ENCODE peak calls at places on chromosomes 4 and X, in six cellular contexts. One of them, this sample, is unnamed.

GRCh38 chr4:105461221-105462041 is 12.4 kb downstream of the PPA2 start:
- DNase-seq in A549: no peak
- DNase-seq in right lobe of liver: no peak
- DNase-seq in testis: no peak
- DNase-seq in endothelial cell of umbilical vein: no peak
- DNase-seq in thyroid gland: no peak
- DNase-seq in this sample: no peak

GRCh38 chrX:106802063-106802387 is 448 bp upstream of the TBC1D8B start:
- DNase-seq in thyroid gland: no peak
- DNase-seq in testis: no peak
- DNase-seq in A549: no peak
- DNase-seq in endothelial cell of umbilical vein: no peak
- DNase-seq in right lobe of liver: no peak
- DNase-seq in this sample: no peak

GRCh38 chr4:94665500-94666398 is 92.0 kb upstream of the BMPR1B start:
- DNase-seq in right lobe of liver: no peak
- DNase-seq in thyroid gland: no peak
- DNase-seq in endothelial cell of umbilical vein: no peak
- DNase-seq in testis: no peak
- DNase-seq in A549: peak; percentile 97
- DNase-seq in this sample: no peak

GRCh38 chrX:69152398-69152797 is 12.9 kb downstream of the PJA1 start:
- DNase-seq in endothelial cell of umbilical vein: no peak
- DNase-seq in thyroid gland: peak; percentile 67
- DNase-seq in right lobe of liver: peak; percentile 65
- DNase-seq in testis: peak; percentile 68
- DNase-seq in A549: peak; percentile 33
- DNase-seq in this sample: no peak

GRCh38 chr4:37717575-37717974 is 31.4 kb upstream of the RELL1 start:
- DNase-seq in testis: no peak
- DNase-seq in right lobe of liver: no peak
- DNase-seq in endothelial cell of umbilical vein: no peak
- DNase-seq in A549: peak; percentile 4
- DNase-seq in thyroid gland: no peak
- DNase-seq in this sample: no peak

GRCh38 chrX:19906293-19906692 is 18.9 kb upstream of the SH3KBP1 start:
- DNase-seq in thyroid gland: no peak
- DNase-seq in testis: no peak
- DNase-seq in right lobe of liver: no peak
- DNase-seq in endothelial cell of umbilical vein: no peak
- DNase-seq in A549: peak; percentile 25
- DNase-seq in this sample: no peak

GRCh38 chr4:38663021-38663800 is 788 bp upstream of the KLF3 start:
- DNase-seq in endothelial cell of umbilical vein: peak; percentile 75
- DNase-seq in right lobe of liver: no peak
- DNase-seq in thyroid gland: peak; percentile 36
- DNase-seq in A549: peak; percentile 38
- DNase-seq in testis: peak; percentile 37
- DNase-seq in this sample: no peak

GRCh38 chrX:12308420-12308819 is 170.1 kb downstream of the FRMPD4 start:
- DNase-seq in thyroid gland: no peak
- DNase-seq in right lobe of liver: no peak
- DNase-seq in A549: peak; percentile 47
- DNase-seq in testis: no peak
- DNase-seq in endothelial cell of umbilical vein: no peak
- DNase-seq in this sample: no peak

GRCh38 chr4:10108818-10109783 is 7.5 kb downstream of the WDR1 start:
- DNase-seq in testis: no peak
- DNase-seq in thyroid gland: peak; percentile 62
- DNase-seq in A549: no peak
- DNase-seq in endothelial cell of umbilical vein: no peak
- DNase-seq in right lobe of liver: no peak
- DNase-seq in this sample: no peak

GRCh38 chr4:53914313-53915016 is 149.9 kb downstream of the CHIC2 start:
- DNase-seq in endothelial cell of umbilical vein: peak; percentile 61
- DNase-seq in right lobe of liver: no peak
- DNase-seq in testis: no peak
- DNase-seq in thyroid gland: no peak
- DNase-seq in A549: peak; percentile 73
- DNase-seq in this sample: no peak

GRCh38 chr4:113951263-113951662 is 28.2 kb downstream of the ARSJ start:
- DNase-seq in endothelial cell of umbilical vein: no peak
- DNase-seq in A549: no peak
- DNase-seq in testis: peak; percentile 23
- DNase-seq in right lobe of liver: no peak
- DNase-seq in thyroid gland: no peak
- DNase-seq in this sample: no peak

GRCh38 chr4:128782875-128783614 is 26.5 kb upstream of the JADE1 start:
- DNase-seq in endothelial cell of umbilical vein: no peak
- DNase-seq in thyroid gland: peak; percentile 75
- DNase-seq in testis: no peak
- DNase-seq in right lobe of liver: no peak
- DNase-seq in A549: peak; percentile 6
- DNase-seq in this sample: no peak

GRCh38 chrX:46920235-46920634 is 8.0 kb downstream of the JADE3 start:
- DNase-seq in testis: no peak
- DNase-seq in right lobe of liver: no peak
- DNase-seq in A549: no peak
- DNase-seq in thyroid gland: no peak
- DNase-seq in endothelial cell of umbilical vein: no peak
- DNase-seq in this sample: no peak

GRCh38 chr4:101200561-101200960 is 146.8 kb downstream of the PPP3CA start:
- DNase-seq in thyroid gland: no peak
- DNase-seq in right lobe of liver: no peak
- DNase-seq in A549: peak; percentile 89
- DNase-seq in testis: no peak
- DNase-seq in endothelial cell of umbilical vein: peak; percentile 94
- DNase-seq in this sample: no peak

DNA sequence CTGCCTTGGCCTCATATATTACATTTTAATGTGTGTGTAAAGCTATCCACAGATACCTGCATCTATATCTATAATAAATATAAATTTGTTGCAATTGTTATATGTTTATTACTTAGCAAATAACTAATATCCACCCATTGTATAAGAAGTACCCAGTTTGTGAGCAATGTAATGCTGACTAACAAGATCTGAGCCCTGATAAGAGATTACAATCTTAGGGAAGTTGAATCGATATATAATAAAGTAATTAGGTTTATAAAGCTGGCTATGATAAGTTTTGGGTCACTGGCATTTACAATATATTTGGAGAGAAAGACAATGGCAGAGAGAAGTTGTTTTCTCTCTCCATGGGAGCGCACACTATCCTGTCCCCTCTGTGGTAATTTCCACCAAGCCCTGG is 280.6 kb downstream of the NR3C2 start:
- DNase-seq in testis: no peak
- DNase-seq in thyroid gland: no peak
- DNase-seq in A549: no peak
- DNase-seq in endothelial cell of umbilical vein: no peak
- DNase-seq in right lobe of liver: no peak
- DNase-seq in this sample: no peak
- H3K4me1 ChIP-seq in testis: peaks cover 5% of the 10 kb centered on the region
- H3K4me1 ChIP-seq in thyroid gland: peaks cover 24% of the 10 kb centered on the region
- H3K4me1 ChIP-seq in A549: no peaks in the 10 kb centered on the region
- H3K4me1 ChIP-seq in endothelial cell of umbilical vein: no peaks in the 10 kb centered on the region
- H3K4me1 ChIP-seq in right lobe of liver: no peaks in the 10 kb centered on the region
- H3K4me1 ChIP-seq in this sample: peaks cover 38% of the 10 kb centered on the region

DNA sequence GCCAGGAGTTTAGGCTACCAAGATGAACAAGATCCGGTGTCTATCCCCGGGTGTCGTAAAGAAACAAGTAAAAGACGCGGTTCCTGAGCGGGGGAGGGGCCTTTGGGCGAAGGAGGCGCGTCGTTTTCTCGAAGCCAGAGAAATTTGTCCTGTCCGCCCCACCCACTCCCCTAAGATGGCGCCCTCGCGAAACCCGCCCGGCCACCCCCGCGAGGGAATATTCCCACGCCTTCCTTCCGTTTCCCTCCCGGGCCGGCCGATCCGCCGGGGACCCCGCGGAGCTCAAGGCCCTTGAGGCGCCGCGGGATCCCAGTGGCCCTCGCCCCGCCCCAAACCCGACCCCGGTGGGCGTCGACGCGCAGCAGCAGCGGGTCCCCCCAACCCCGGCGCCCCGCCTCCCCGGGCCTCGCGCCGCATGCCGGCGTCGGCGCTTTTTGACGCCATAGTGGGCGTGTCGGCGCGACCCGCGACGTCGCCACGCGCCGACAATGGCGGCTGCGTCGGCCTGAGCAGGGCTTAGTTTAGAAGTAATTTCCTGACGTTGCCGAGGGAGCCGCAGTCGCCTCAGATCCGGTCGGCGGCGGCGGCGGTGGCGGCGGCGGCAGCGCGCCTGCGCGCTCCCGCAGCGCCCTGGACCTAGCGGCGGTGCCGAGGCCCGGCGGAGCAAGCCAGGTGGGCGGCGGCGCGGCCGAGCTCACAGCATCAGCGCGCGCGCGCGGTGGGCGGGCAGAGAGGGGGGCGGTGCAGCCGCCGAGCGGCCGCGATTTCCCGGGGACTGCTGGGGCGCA is 430 bp upstream of the HTATSF1 start:
- DNase-seq in thyroid gland: peak; percentile 87
- DNase-seq in endothelial cell of umbilical vein: peak; percentile 84
- DNase-seq in A549: peak; percentile 92
- DNase-seq in testis: peak; percentile 91
- DNase-seq in right lobe of liver: peak; percentile 81
- DNase-seq in this sample: peak; percentile 86
- TF ChIP-seq POLR2A in thyroid gland: peak; percentile 52
- TF ChIP-seq POLR2A in endothelial cell of umbilical vein: no peak
- TF ChIP-seq POLR2A in A549: peak; percentile 28
- TF ChIP-seq POLR2A in testis: no peak
- TF ChIP-seq POLR2A in right lobe of liver: peak; percentile 20
- TF ChIP-seq POLR2A in this sample: peak; percentile 16

GRCh38 chrX:153780678-153781427 is at the start of gene SRPK3:
- DNase-seq in right lobe of liver: no peak
- DNase-seq in A549: no peak
- DNase-seq in testis: no peak
- DNase-seq in endothelial cell of umbilical vein: no peak
- DNase-seq in thyroid gland: no peak
- DNase-seq in this sample: peak; percentile 63
- H3K4me3 ChIP-seq in right lobe of liver: no peak within 1 kb of the TSS
- H3K4me3 ChIP-seq in A549: no peak within 1 kb of the TSS
- H3K4me3 ChIP-seq in testis: no peak within 1 kb of the TSS
- H3K4me3 ChIP-seq in endothelial cell of umbilical vein: no peak within 1 kb of the TSS
- H3K4me3 ChIP-seq in thyroid gland: no peak within 1 kb of the TSS
- H3K4me3 ChIP-seq in this sample: peak within 1 kb of the TSS; percentile 36

GRCh38 chr4:139229534-139230039 is 50.4 kb downstream of the MGARP start:
- DNase-seq in right lobe of liver: no peak
- DNase-seq in A549: peak; percentile 49
- DNase-seq in endothelial cell of umbilical vein: peak; percentile 64
- DNase-seq in thyroid gland: no peak
- DNase-seq in testis: peak; percentile 20
- DNase-seq in this sample: no peak

GRCh38 chr4:139232751-139233150 is 47.3 kb downstream of the MGARP start:
- DNase-seq in testis: no peak
- DNase-seq in right lobe of liver: no peak
- DNase-seq in endothelial cell of umbilical vein: no peak
- DNase-seq in thyroid gland: no peak
- DNase-seq in A549: no peak
- DNase-seq in this sample: no peak

GRCh38 chr4:139223682-139224317 is 46.8 kb upstream of the ELF2 start:
- DNase-seq in thyroid gland: peak; percentile 13
- DNase-seq in A549: no peak
- DNase-seq in endothelial cell of umbilical vein: peak; percentile 33
- DNase-seq in testis: peak; percentile 32
- DNase-seq in right lobe of liver: no peak
- DNase-seq in this sample: peak; percentile 47

GRCh38 chr4:139222215-139222614 is 45.2 kb upstream of the ELF2 start:
- DNase-seq in right lobe of liver: no peak
- DNase-seq in endothelial cell of umbilical vein: no peak
- DNase-seq in A549: no peak
- DNase-seq in testis: no peak
- DNase-seq in thyroid gland: no peak
- DNase-seq in this sample: no peak

DNA sequence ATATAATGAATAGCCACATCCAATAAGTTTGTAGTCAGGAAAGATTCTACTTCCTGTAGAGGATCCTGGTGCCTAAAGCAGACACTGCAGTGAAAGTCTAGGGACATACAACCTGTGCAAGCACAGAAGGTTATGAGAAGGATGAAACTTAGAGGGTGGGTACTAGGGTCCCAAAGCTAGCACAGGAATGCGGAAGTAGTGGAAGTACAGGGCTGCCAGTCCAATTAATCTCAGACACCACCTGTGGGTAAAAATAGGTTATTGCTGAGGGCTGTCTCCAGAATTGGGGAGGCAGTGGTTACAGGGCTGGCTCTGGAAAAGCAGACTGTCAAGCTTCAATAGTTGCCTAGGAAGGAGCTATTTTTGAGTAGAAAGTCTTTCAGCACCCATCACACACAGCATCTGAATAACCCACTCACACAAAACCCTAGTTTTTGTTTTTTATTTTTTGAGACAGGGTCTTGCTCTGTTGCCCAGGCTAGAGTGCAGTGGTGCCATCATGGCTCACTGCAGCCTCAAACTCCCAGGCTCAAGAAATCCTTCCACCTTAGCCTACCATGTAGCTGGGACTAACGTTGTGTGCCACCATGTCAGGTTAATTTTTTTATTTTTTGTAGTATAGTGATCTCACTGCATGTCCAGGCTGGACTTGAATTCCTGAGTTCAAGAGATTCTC is 50.8 kb upstream of the ELF2 start:
- DNase-seq in right lobe of liver: no peak
- DNase-seq in testis: no peak
- DNase-seq in endothelial cell of umbilical vein: no peak
- DNase-seq in A549: peak; percentile 7
- DNase-seq in thyroid gland: no peak
- DNase-seq in this sample: no peak
- H3K4me1 ChIP-seq in right lobe of liver: no peaks in the 10 kb centered on the region
- H3K4me1 ChIP-seq in testis: no peaks in the 10 kb centered on the region
- H3K4me1 ChIP-seq in endothelial cell of umbilical vein: no peaks in the 10 kb centered on the region
- H3K4me1 ChIP-seq in A549: no peaks in the 10 kb centered on the region
- H3K4me1 ChIP-seq in thyroid gland: no peaks in the 10 kb centered on the region
- H3K4me1 ChIP-seq in this sample: no peaks in the 10 kb centered on the region

This sample was measured in heart left ventricle.